ENCODE peak calls at places on chromosomes 7 and 10, in six cellular contexts. C is HT1080, W is GM23338, G is NCI-H82, F is DMS 273 treated with DMSO at 0.1 percent for 48 hours, V is cerebellum. K is an unnamed sample.

GRCh38 chr7:130388671-130389070 is 8.4 kb downstream of the CPA1 start:
- DNase-seq in G (no peak), F (no peak), W (no peak), V (no peak), C (no peak), K (no peak)

GRCh38 chr10:88841316-88842111 is 10.1 kb downstream of the ANKRD22 start:
- DNase-seq in G (no peak), F (no peak), W (no peak), C (no peak), V (no peak), K (no peak)

GRCh38 chr7:20513341-20513740 is 102.1 kb upstream of the ABCB5 start:
- DNase-seq in W (no peak), G (no peak), V (no peak), F (no peak), C (no peak), K (no peak)

GRCh38 chr10:129476431-129476830 is 9.4 kb downstream of the MGMT start:
- DNase-seq in V (no peak), C (no peak), G (no peak), F (no peak), W (no peak), K (no peak)

GRCh38 chr7:101308245-101309085 is 13.1 kb downstream of the IFT22 start:
- DNase-seq in F (peak; percentile 65), W (peak; percentile 95), C (no peak), V (no peak), G (peak; percentile 80), K (peak; percentile 69)

GRCh38 chr7:79692015-79692414 is 238.5 kb upstream of the MAGI2 start:
- DNase-seq in G (no peak), V (no peak), F (no peak), C (peak; percentile 91), W (no peak), K (peak; percentile 90)

GRCh38 chr10:29784175-29784773 is 149.5 kb upstream of the SVIL start:
- DNase-seq in G (no peak), C (peak; percentile 99), F (no peak), V (no peak), W (peak; percentile 88), K (peak; percentile 100)

GRCh38 chr10:109978481-109978880 is 29.3 kb upstream of the ADD3 start:
- DNase-seq in C (no peak), W (peak; percentile 79), F (no peak), V (no peak), G (peak; percentile 36), K (peak; percentile 56)

GRCh38 chr7:44533301-44534055 is 7.7 kb downstream of the NPC1L1 start:
- DNase-seq in C (no peak), W (no peak), F (peak; percentile 25), V (no peak), G (no peak), K (peak; percentile 30)

GRCh38 chr10:55374060-55374459 is 573.0 kb upstream of the PCDH15 start:
- DNase-seq in C (peak; percentile 5), W (no peak), V (no peak), F (no peak), G (no peak), K (no peak)

GRCh38 chr7:108402865-108403264 is 53.4 kb downstream of the NRCAM start:
- DNase-seq in F (no peak), V (no peak), W (no peak), C (peak; percentile 43), G (no peak), K (no peak)

GRCh38 chr10:48251525-48252353 is 22.8 kb downstream of the FRMPD2 start:
- DNase-seq in G (no peak), V (no peak), C (no peak), W (peak; percentile 22), F (no peak), K (no peak)

GRCh38 chr10:14952851-14953451 is 945 bp downstream of the DCLRE1C start:
- DNase-seq in C (no peak), G (peak; percentile 30), W (peak; percentile 50), V (no peak), F (no peak), K (peak; percentile 20)

GRCh38 chr7:105652359-105652993 is 71.2 kb upstream of the EFCAB10 start:
- DNase-seq in V (peak; percentile 85), F (peak; percentile 66), C (peak; percentile 57), W (peak; percentile 92), G (peak; percentile 91), K (peak; percentile 71)

GRCh38 chr7:37448057-37448636 is 517 bp downstream of the ELMO1 start:
- DNase-seq in W (peak; percentile 80), G (peak; percentile 49), V (no peak), C (no peak), F (no peak), K (no peak)

GRCh38 chr10:70753841-70754621 is 31.1 kb downstream of the TBATA start:
- DNase-seq in W (peak; percentile 49), F (no peak), V (no peak), G (no peak), C (no peak), K (no peak)

GRCh38 chr7:159195926-159196325 is 51.3 kb upstream of the VIPR2 start:
- DNase-seq in F (no peak), C (no peak), V (no peak), W (no peak), G (no peak), K (no peak)

GRCh38 chr7:128831178-128831993 is 1.2 kb downstream of the FLNC start:
- DNase-seq in W (peak; percentile 68), G (peak; percentile 96), F (peak; percentile 77), C (peak; percentile 57), V (no peak), K (peak; percentile 62)

GRCh38 chr10:3777876-3778707 is 6.9 kb downstream of the KLF6 start:
- DNase-seq in G (no peak), C (peak; percentile 26), V (no peak), W (no peak), F (no peak), K (peak; percentile 26)

GRCh38 chr10:131452926-131453771 is 141.6 kb upstream of the TCERG1L start:
- DNase-seq in V (peak; percentile 42), C (no peak), F (no peak), G (no peak), W (peak; percentile 62), K (no peak)

GRCh38 chr10:21047511-21047910 is 150.4 kb upstream of the NEBL start:
- DNase-seq in G (no peak), W (no peak), F (no peak), V (no peak), C (no peak), K (no peak)

GRCh38 chr7:158277219-158278141 is 310.1 kb downstream of the PTPRN2 start:
- DNase-seq in V (no peak), G (no peak), W (no peak), C (no peak), F (no peak), K (no peak)

GRCh38 chr7:128022631-128023532 is 8.4 kb downstream of the LRRC4 start:
- DNase-seq in G (peak; percentile 25), F (no peak), W (no peak), V (no peak), C (peak; percentile 83), K (peak; percentile 69)

GRCh38 chr7:44767912-44768662 is 19.4 kb downstream of the ZMIZ2 start:
- DNase-seq in C (no peak), F (peak; percentile 99), G (peak; percentile 87), W (no peak), V (no peak), K (no peak)